ENCODE peak calls at places on chromosomes 7 and 10, in four cellular contexts. O, W, S and C are unnamed samples.

GRCh38 chr10:98423691-98424120 is 8.7 kb upstream of the PYROXD2 start:
- DNase-seq in O (peak), S (peak), W (no peak), C (no peak)

GRCh38 chr10:106450966-106451365 is 713.5 kb downstream of the SORCS1 start:
- DNase-seq in O (no peak), S (no peak), W (no peak), C (no peak)

GRCh38 chr7:142418316-142418715 is 160.5 kb upstream of the PRSS58 start:
- DNase-seq in S (no peak), W (no peak), O (no peak), C (no peak)

GRCh38 chr10:16816142-16816541 is 1.1 kb downstream of the RSU1 start:
- DNase-seq in S (no peak), W (no peak), O (no peak), C (no peak)

GRCh38 chr7:135877799-135878198 is 99.4 kb downstream of the MTPN start:
- DNase-seq in S (no peak), W (no peak), O (no peak), C (peak)

GRCh38 chr7:95623788-95624187 is 27.5 kb upstream of the PDK4 start:
- DNase-seq in O (no peak), S (no peak), W (no peak), C (no peak)

GRCh38 chr10:22325272-22325947 is 4.5 kb downstream of the BMI1 start:
- DNase-seq in S (peak), W (peak), O (peak), C (peak)

GRCh38 chr10:1402016-1402820 is 335.1 kb downstream of the ADARB2 start:
- DNase-seq in S (peak), O (no peak), W (no peak), C (no peak)

GRCh38 chr7:100162874-100163533 is 4.5 kb upstream of the TRAPPC14 start:
- DNase-seq in O (peak), W (no peak), S (no peak), C (no peak)

GRCh38 chr10:6924166-6924565 is 344.1 kb upstream of the PRKCQ start:
- DNase-seq in S (no peak), W (no peak), O (no peak), C (no peak)

GRCh38 chr7:112182749-112183148 is 23.4 kb downstream of the DOCK4 start:
- DNase-seq in W (no peak), O (no peak), S (no peak), C (no peak)

GRCh38 chr10:97916586-97916985 is 66.9 kb downstream of the GOLGA7B start:
- DNase-seq in O (no peak), S (no peak), W (no peak), C (no peak)

GRCh38 chr7:30817060-30817770 is 46.0 kb downstream of the MINDY4 start:
- DNase-seq in S (no peak), O (no peak), W (no peak), C (no peak)

GRCh38 chr10:3477683-3478082 is 305.1 kb upstream of the PITRM1 start:
- DNase-seq in S (no peak), O (no peak), W (no peak), C (no peak)

GRCh38 chr10:3474266-3474665 is 301.7 kb upstream of the PITRM1 start:
- DNase-seq in W (no peak), O (no peak), S (no peak), C (no peak)

GRCh38 chr10:3476640-3477448 is 304.3 kb upstream of the PITRM1 start:
- DNase-seq in W (no peak), S (no peak), O (no peak), C (no peak)

GRCh38 chr10:3475367-3475766 is 302.8 kb upstream of the PITRM1 start:
- DNase-seq in W (no peak), O (no peak), S (no peak), C (no peak)

GRCh38 chr10:3476186-3476585 is 303.6 kb upstream of the PITRM1 start:
- DNase-seq in W (no peak), S (no peak), O (no peak), C (no peak)
- TF ChIP-seq CTCF in W (no peak), S (no peak), O (no peak), C (no peak)

GRCh38 chr10:128631801-128632241 is 505.6 kb upstream of the MKI67 start:
- DNase-seq in W (peak), S (no peak), O (peak), C (no peak)

GRCh38 chr10:128632694-128633093 is 506.5 kb upstream of the MKI67 start:
- DNase-seq in W (no peak), O (no peak), S (no peak), C (no peak)

GRCh38 chr10:128629111-128630096 is 503.2 kb upstream of the MKI67 start:
- DNase-seq in O (no peak), S (no peak), W (no peak), C (no peak)

GRCh38 chr10:128630787-128631252 is 504.6 kb upstream of the MKI67 start:
- DNase-seq in W (peak), O (no peak), S (no peak), C (no peak)

DNA sequence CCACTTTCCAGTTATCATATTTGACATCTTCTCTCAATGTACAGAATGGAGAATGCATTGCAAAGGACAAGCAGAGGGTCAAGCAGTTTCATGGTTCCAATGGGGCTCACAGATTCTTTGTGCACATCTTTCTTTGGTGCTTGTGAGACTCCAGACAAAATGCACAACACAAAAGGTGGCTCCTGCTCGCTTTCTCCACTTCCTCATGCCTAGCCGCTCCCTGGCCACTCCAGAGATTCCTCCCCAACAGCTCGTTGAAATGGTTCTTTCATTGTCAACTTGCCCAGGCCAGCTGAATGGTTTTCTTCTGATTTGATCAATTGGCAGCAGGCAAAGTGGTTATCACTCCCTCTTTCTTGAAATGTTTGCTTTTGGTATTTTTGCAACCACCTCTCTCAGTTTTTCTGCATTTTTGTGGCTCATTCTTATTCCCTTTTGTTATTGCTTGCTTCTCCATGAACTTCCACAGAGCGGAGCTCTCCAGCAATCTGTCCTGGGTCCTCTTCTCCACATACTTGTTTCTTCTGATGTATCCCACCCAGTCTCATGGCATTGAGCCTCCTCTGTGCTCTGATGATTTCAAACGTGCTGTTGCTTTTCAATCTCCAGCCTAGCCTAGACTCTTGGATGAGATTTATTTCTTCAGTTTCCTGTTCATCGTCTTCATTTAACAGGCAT is 507.8 kb upstream of the MKI67 start:
- DNase-seq in S (no peak), W (peak), O (no peak), C (no peak)
- TF ChIP-seq CTCF in S (no peak), W (peak), O (no peak), C (no peak)

GRCh38 chr7:42587826-42588225 is 324.0 kb downstream of the C7orf25 start:
- DNase-seq in O (no peak), W (no peak), S (no peak), C (no peak)
- TF ChIP-seq CTCF in O (no peak), W (no peak), S (no peak), C (no peak)

GRCh38 chr10:3069876-3070275 is 2.5 kb downstream of the PFKP start:
- DNase-seq in S (no peak), O (no peak), W (no peak), C (no peak)

GRCh38 chr10:3067859-3068179 is 471 bp downstream of the PFKP start:
- DNase-seq in S (no peak), W (no peak), O (peak), C (no peak)

GRCh38 chr10:3068968-3069737 is 1.8 kb downstream of the PFKP start:
- DNase-seq in W (peak), S (peak), O (peak), C (peak)

GRCh38 chr10:3067045-3067858 is at the start of gene PFKP:
- DNase-seq in O (peak), W (peak), S (peak), C (peak)

GRCh38 chr10:3068201-3068967 is 1.0 kb downstream of the PFKP start:
- DNase-seq in S (peak), O (peak), W (peak), C (peak)
- TF ChIP-seq CTCF in S (peak), O (no peak), W (no peak), C (no peak)

DNA sequence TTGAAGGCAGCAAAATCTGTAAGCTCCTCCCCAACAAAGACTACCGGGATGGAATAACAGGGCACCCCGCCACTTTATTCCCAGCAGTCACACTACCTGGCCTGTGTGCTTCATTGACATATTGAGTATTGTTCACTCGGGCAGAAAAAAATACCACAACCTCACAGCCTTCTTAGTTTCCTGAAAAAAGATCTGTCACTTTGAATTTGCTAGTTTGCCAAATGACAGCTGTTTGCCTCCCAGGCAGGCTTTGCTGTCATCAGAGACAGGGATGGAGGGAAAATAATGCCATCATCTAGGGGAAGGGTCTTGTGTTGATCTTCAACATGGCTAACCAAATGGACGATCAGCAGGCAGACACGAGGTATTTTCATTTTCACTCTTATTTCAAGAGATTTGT is 26.9 kb downstream of the BMPER start:
- DNase-seq in O (no peak), S (no peak), W (no peak), C (no peak)
- TF ChIP-seq CTCF in O (no peak), S (no peak), W (no peak), C (no peak)